ENCODE peak calls at places on chromosomes 11 and 22, in six cellular contexts. H is MM.1S, Y is AG10803, Q is hepatocyte, J is breast epithelium, T is sigmoid colon. I is an unnamed sample.
A peak's percentile ranks its signal among the peaks of the same experiment; 100 is the strongest.

GRCh38 chr11:1536065-1536843 is 35.8 kb downstream of the DUSP8 start:
- DNase-seq in H (no peak), Y (no peak), Q (peak; percentile 44), J (no peak), T (no peak), I (no peak)

GRCh38 chr11:66281776-66282467 is 3.9 kb downstream of the CNIH2 start:
- DNase-seq in H (no peak), Y (no peak), Q (no peak), J (no peak), T (no peak), I (no peak)

GRCh38 chr22:24162377-24162927 is 18.8 kb upstream of the SUSD2 start:
- DNase-seq in H (no peak), Y (no peak), Q (no peak), J (no peak), T (no peak), I (no peak)

GRCh38 chr11:45285931-45286632 is at the start of gene SYT13:
- DNase-seq in H (no peak), Y (no peak), Q (peak; percentile 89), J (no peak), T (no peak), I (no peak)

GRCh38 chr11:122772945-122773344 is 65.4 kb upstream of the CRTAM start:
- DNase-seq in H (no peak), Y (no peak), Q (no peak), J (no peak), T (no peak), I (no peak)

GRCh38 chr22:35575116-35575748 is 34.6 kb downstream of the RASD2 start:
- DNase-seq in H (no peak), Y (no peak), Q (no peak), J (no peak), T (no peak), I (no peak)

GRCh38 chr11:118689503-118689851 is 10.0 kb upstream of the TREH start:
- DNase-seq in H (no peak), Y (no peak), Q (no peak), J (no peak), T (no peak), I (no peak)

GRCh38 chr22:38882480-38882879 is 10.5 kb upstream of the CBX6 start:
- DNase-seq in H (no peak), Y (peak; percentile 16), Q (no peak), J (no peak), T (no peak), I (no peak)

GRCh38 chr22:26589367-26589844 is 526 bp downstream of the TPST2 start:
- DNase-seq in H (no peak), Y (peak; percentile 34), Q (peak; percentile 53), J (no peak), T (no peak), I (peak; percentile 71)

GRCh38 chr11:117835576-117835975 is 11.0 kb upstream of the FXYD2 start:
- DNase-seq in H (no peak), Y (no peak), Q (no peak), J (no peak), T (no peak), I (no peak)

GRCh38 chr11:117076941-117077659 is 21.1 kb downstream of the SIK3 start:
- DNase-seq in H (no peak), Y (no peak), Q (peak; percentile 13), J (no peak), T (no peak), I (no peak)

GRCh38 chr22:33859311-33859710 is 61.0 kb downstream of the LARGE1 start:
- DNase-seq in H (no peak), Y (no peak), Q (no peak), J (no peak), T (no peak), I (no peak)

GRCh38 chr11:855796-856195 is 13.1 kb downstream of the TSPAN4 start:
- DNase-seq in H (no peak), Y (no peak), Q (no peak), J (no peak), T (no peak), I (no peak)

GRCh38 chr11:12893787-12894672 is 115.1 kb upstream of the RASSF10 start:
- DNase-seq in H (peak; percentile 56), Y (peak; percentile 71), Q (peak; percentile 66), J (peak; percentile 55), T (peak; percentile 82), I (peak; percentile 86)

GRCh38 chr11:16784097-16784496 is 45.6 kb downstream of the C11orf58 start:
- DNase-seq in H (no peak), Y (no peak), Q (no peak), J (no peak), T (no peak), I (peak; percentile 9)

GRCh38 chr11:19595840-19596751 is 116.5 kb upstream of the NAV2 start:
- DNase-seq in H (no peak), Y (peak; percentile 91), Q (no peak), J (no peak), T (peak; percentile 75), I (peak; percentile 95)

GRCh38 chr11:17298302-17298701 is 21.8 kb downstream of the NUCB2 start:
- DNase-seq in H (no peak), Y (no peak), Q (no peak), J (no peak), T (no peak), I (no peak)

GRCh38 chr11:126637800-126638175 is 282.3 kb downstream of the ST3GAL4 start:
- DNase-seq in H (no peak), Y (peak; percentile 98), Q (no peak), J (no peak), T (no peak), I (no peak)

GRCh38 chr11:2741377-2742131 is 41.8 kb upstream of the KCNQ1OT1 start:
- DNase-seq in H (no peak), Y (peak; percentile 61), Q (peak; percentile 61), J (no peak), T (peak; percentile 65), I (no peak)

GRCh38 chr11:128776434-128777284 is 82.8 kb downstream of the FLI1 start:
- DNase-seq in H (peak; percentile 24), Y (peak; percentile 15), Q (peak; percentile 73), J (no peak), T (no peak), I (no peak)

GRCh38 chr11:71145368-71145767 is 107.0 kb downstream of the SHANK2 start:
- DNase-seq in H (no peak), Y (no peak), Q (no peak), J (no peak), T (no peak), I (no peak)

GRCh38 chr22:42887523-42888507 is 30.7 kb upstream of the ARFGAP3 start:
- DNase-seq in H (no peak), Y (no peak), Q (peak; percentile 87), J (no peak), T (no peak), I (no peak)

GRCh38 chr11:121482231-121483129 is 29.7 kb upstream of the SORL1-AS1 start:
- DNase-seq in H (peak; percentile 54), Y (no peak), Q (no peak), J (peak; percentile 16), T (no peak), I (no peak)

DNA sequence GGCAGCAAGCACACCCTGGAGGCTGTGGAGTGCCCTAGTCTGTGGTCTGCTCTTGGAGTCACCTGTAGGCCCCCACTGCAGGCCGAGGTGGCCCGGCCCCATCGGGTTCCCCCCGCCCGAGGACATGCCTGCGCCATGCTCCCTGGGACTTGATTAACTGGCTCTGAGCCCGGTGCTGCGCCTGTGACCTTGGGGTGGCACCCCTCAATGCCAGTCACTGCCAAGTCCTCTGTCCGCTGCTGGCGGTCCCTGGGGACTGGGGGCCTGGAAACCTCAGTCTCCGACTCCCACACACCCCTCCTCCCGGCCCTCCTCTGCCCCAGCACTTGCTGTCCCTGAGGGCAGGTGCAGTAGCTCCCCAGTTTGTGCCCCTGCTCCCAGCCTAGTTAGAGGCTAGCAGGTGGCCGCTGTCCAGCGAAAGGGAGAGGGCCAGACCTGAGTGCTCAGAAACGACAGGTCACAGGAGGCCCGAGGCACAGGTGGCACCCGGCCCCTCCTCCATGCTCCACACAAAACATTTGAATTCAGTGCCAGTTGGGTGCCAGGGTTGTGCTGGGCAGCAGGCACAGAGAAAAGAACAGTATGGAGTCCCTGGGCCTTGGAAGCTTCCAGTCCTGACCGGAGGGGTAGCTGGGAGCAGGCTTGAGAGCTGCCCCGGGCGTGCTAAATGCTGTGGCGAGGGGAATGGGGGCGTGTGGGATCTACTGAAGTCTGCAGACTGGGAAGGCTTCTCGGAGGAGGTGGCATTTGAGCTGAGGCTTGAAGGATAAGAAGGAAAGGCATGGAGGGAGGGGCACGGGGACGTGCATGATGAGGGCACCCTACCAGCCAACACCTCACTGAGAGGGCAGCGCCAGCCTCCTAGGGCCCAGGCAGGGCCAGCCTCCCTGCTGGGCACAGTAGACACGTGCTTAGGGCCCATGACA is 16.4 kb upstream of the FLRT1 start:
- DNase-seq in H (no peak), Y (no peak), Q (no peak), J (no peak), T (no peak), I (no peak)
- H3K4me3 ChIP-seq in H (no peak overlapping the region), Y (no peak overlapping the region), Q (no peak overlapping the region), J (no peak overlapping the region), T (no peak overlapping the region), I (no peak overlapping the region)

GRCh38 chr11:62508336-62509058 is 38.1 kb downstream of the AHNAK start:
- DNase-seq in H (peak; percentile 38), Y (peak; percentile 80), Q (peak; percentile 89), J (peak; percentile 88), T (peak; percentile 96), I (peak; percentile 90)
- TF ChIP-seq CTCF in H (peak; percentile 60), Y (peak; percentile 69), Q (peak; percentile 56), J (peak; percentile 44), T (peak; percentile 33), I (peak; percentile 29)

GRCh38 chr11:99098258-99098657 is 77.5 kb downstream of the CNTN5 start:
- DNase-seq in H (peak; percentile 47), Y (no peak), Q (no peak), J (no peak), T (no peak), I (no peak)
- H3K4me3 ChIP-seq in H (peak overlapping the region; percentile 52), Y (no peak overlapping the region), Q (no peak overlapping the region), J (no peak overlapping the region), T (no peak overlapping the region), I (no peak overlapping the region)

GRCh38 chr11:73236879-73237278 is 18.8 kb downstream of the P2RY2 start:
- DNase-seq in H (peak; percentile 44), Y (no peak), Q (peak; percentile 54), J (no peak), T (no peak), I (no peak)
- TF ChIP-seq CTCF in H (peak; percentile 71), Y (peak; percentile 54), Q (peak; percentile 52), J (peak; percentile 30), T (no peak), I (peak; percentile 56)

DNA sequence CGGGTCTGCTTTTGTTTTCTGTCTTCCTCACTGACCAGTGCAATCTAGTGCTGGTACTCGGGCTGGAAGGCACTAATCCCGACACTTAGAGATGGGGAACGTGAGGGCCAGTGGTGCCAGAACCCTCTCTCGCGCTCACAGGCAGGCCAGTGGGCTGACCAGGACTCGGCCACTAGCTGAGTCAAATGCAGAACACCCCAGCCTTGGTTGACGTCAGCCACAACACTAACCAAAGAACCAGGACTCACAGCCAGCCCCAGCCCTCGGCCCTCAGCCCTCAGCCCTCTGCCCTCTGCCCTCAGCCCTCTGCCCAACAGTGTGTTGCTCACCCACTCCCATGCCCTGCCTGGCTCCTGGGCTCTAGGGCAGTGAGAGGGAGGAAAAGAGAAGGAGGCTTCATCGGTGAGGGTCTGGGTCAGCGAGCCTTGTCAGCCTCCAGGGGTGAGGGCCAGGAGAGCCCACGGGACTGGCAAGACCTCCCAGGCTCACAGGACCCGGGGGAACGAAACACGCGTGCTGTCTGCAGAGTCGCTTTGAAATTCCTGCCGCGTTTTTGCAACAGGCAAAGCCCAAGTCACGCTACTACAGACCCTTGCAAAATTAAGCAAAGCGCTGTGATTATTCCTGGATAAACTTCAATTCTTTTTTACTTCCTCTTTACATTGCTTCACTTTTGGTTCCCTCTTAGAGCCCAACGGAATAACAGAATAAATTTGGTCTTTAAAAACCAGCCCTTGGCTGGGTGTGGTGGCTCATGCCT is 27.5 kb downstream of the KIAA0930 start:
- DNase-seq in H (no peak), Y (peak; percentile 58), Q (no peak), J (no peak), T (peak; percentile 83), I (peak; percentile 85)
- H3K4me3 ChIP-seq in H (no peak overlapping the region), Y (peak overlapping the region; percentile 62), Q (no peak overlapping the region), J (peak overlapping the region; percentile 65), T (peak overlapping the region; percentile 40), I (peak overlapping the region; percentile 59)

I was measured in ascending aorta.